ENCODE peak calls at places on chromosomes 4 and X, in eight cellular contexts. C is endothelial cell of umbilical vein; W is gastrocnemius medialis; P is cardiac fibroblast; Y is CD4-positive, alpha-beta T cell; T is GM10248; R is endothelial cell; H is pancreas. L is an unnamed sample.

GRCh38 chrX:130393451-130394074 is 8.1 kb upstream of the GPR119 start:
- DNase-seq in C (peak), W (peak), P (peak), Y (no peak), T (no peak), R (peak), H (peak), L (peak)

GRCh38 chrX:77793950-77794349 is 7.9 kb upstream of the ATRX start:
- DNase-seq in C (no peak), W (no peak), P (no peak), Y (no peak), T (no peak), R (no peak), H (no peak), L (no peak)

GRCh38 chr4:15400911-15401671 is 26.7 kb upstream of the C1QTNF7 start:
- DNase-seq in C (no peak), W (peak), P (peak), Y (no peak), T (no peak), R (no peak), H (peak), L (no peak)

GRCh38 chr4:55030606-55031005 is 94.8 kb downstream of the KDR start:
- DNase-seq in C (no peak), W (no peak), P (no peak), Y (no peak), T (no peak), R (no peak), H (no peak), L (no peak)

GRCh38 chr4:138473339-138473738 is 231.2 kb upstream of the SLC7A11 start:
- DNase-seq in C (no peak), W (no peak), P (no peak), Y (no peak), T (no peak), R (no peak), H (no peak), L (no peak)

GRCh38 chrX:440636-441035 is 53.9 kb upstream of the PPP2R3B start:
- DNase-seq in C (no peak), W (no peak), P (no peak), Y (no peak), T (no peak), R (no peak), H (no peak), L (no peak)

GRCh38 chrX:727738-728621 is 97.4 kb downstream of the SHOX start:
- DNase-seq in C (no peak), W (no peak), P (no peak), Y (no peak), T (no peak), R (no peak), H (no peak), L (no peak)

GRCh38 chrX:146614693-146615524 is 194.7 kb upstream of the CXorf51B start:
- DNase-seq in C (no peak), W (no peak), P (no peak), Y (no peak), T (no peak), R (no peak), H (no peak), L (no peak)

GRCh38 chr4:105666693-105667092 is 41.8 kb downstream of the INTS12 start:
- DNase-seq in C (peak), W (no peak), P (peak), Y (no peak), T (peak), R (no peak), H (no peak), L (no peak)

GRCh38 chr4:2906218-2906617 is 57.0 kb downstream of the NOP14 start:
- DNase-seq in C (no peak), W (no peak), P (no peak), Y (no peak), T (no peak), R (no peak), H (no peak), L (no peak)

GRCh38 chrX:132876509-132876837 is 82.0 kb downstream of the HS6ST2 start:
- DNase-seq in C (no peak), W (no peak), P (no peak), Y (no peak), T (no peak), R (no peak), H (no peak), L (no peak)

DNA sequence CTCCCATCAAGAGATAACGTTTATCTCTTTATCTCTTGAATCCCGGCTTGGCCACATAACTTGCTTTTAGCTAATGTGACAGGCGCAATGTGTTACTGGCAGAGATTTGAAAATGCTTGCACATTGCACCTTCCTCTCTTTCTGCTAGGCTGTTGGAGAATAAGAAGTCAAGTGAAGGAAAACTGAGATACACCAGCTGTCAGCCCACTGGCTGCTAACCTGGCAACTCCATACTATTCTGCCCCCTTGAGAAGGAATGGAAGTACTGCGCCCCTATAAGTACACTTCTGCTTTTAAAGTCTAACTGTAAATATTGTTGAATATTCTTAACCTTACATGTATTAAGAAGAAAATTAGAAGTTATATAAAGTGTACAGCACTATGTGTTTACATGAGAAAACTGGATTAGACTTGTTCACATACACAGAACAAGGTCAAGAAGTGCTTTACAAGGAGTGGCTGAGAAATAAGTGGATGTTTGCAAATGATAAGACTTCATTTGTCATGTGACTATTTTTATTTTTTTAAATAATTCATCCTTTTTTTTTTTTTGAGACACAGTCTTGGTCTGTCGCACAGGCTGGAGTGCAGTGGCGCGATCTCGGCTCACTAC is 424.5 kb upstream of the CTSO start:
- DNase-seq in C (peak), W (no peak), P (peak), Y (no peak), T (peak), R (peak), H (no peak), L (no peak)
- TF ChIP-seq CTCF in C (peak), W (no peak), P (peak), Y (no peak), T (peak), R (peak), H (peak), L (peak)

GRCh38 chrX:64205735-64206491 is 405 bp upstream of the AMER1 start:
- DNase-seq in C (peak), W (peak), P (peak), Y (peak), T (peak), R (peak), H (peak), L (peak)
- TF ChIP-seq CTCF in C (peak), W (peak), P (peak), Y (no peak), T (no peak), R (no peak), H (no peak), L (no peak)

GRCh38 chrX:40158036-40158706 is 60.4 kb upstream of the BCOR start:
- DNase-seq in C (no peak), W (no peak), P (no peak), Y (no peak), T (peak), R (peak), H (no peak), L (no peak)
- TF ChIP-seq CTCF in C (peak), W (peak), P (no peak), Y (no peak), T (peak), R (peak), H (peak), L (peak)

DNA sequence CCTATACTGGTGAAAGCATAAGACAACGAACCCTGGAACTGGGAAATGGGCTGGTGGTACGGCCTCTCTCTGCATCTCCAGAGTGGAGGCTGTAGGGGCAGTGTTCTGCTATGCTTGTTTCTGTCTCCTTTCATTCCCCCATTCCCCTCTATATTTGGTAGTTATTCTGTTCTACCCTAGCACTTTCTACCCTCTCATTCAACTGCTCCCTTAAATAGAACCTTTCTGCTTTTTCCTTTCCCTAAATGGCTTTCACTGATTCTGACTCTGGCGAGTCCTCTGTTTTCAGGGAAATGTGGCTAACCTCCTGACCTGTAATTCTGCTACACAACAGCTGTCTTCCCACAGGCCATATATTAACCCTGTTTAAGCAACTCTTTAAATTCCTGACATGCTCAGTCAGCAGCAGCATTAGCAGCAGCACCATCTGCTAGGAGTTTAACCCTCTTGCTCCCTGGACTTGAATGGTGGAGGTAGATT is 94.2 kb downstream of the CXCL13 start:
- DNase-seq in C (peak), W (no peak), P (peak), Y (no peak), T (no peak), R (no peak), H (no peak), L (peak)
- TF ChIP-seq CTCF in C (peak), W (no peak), P (peak), Y (no peak), T (no peak), R (no peak), H (no peak), L (no peak)